ENCODE peak calls at places on chromosomes 7 and 10, in four cellular contexts. L is GM12891, W is GM12878, Z is K562. G is an unnamed sample.

GRCh38 chr10:104255244-104255981 is 721 bp downstream of the GSTO1 start:
- DNase-seq in L (no peak), W (no peak), Z (no peak), G (peak)

GRCh38 chr10:32713560-32713959 is 244.5 kb downstream of the ITGB1 start:
- DNase-seq in L (no peak), W (no peak), Z (no peak), G (no peak)

GRCh38 chr10:8183241-8183704 is 128.8 kb downstream of the GATA3 start:
- DNase-seq in L (no peak), W (peak), Z (no peak), G (peak)

GRCh38 chr10:43863270-43863669 is 214.6 kb upstream of the ZNF32 start:
- DNase-seq in L (no peak), W (no peak), Z (no peak), G (no peak)

GRCh38 chr7:90384433-90384832 is 18.8 kb upstream of the CLDN12 start:
- DNase-seq in L (no peak), W (no peak), Z (no peak), G (no peak)

GRCh38 chr7:26583094-26583493 is 281.3 kb downstream of the SKAP2 start:
- DNase-seq in L (no peak), W (no peak), Z (no peak), G (no peak)

GRCh38 chr10:15361131-15361530 is 10.0 kb downstream of the FAM171A1 start:
- DNase-seq in L (no peak), W (no peak), Z (no peak), G (no peak)

GRCh38 chr10:132533571-132534260 is 3.9 kb upstream of the INPP5A start:
- DNase-seq in L (no peak), W (no peak), Z (no peak), G (no peak)

GRCh38 chr7:93992423-93993110 is 11.6 kb downstream of the BET1 start:
- DNase-seq in L (no peak), W (no peak), Z (no peak), G (no peak)

GRCh38 chr7:19621740-19622139 is 87.1 kb downstream of the POLR1F start:
- DNase-seq in L (no peak), W (no peak), Z (no peak), G (no peak)

GRCh38 chr7:142196066-142196840 is 61.6 kb downstream of the PRSS58 start:
- DNase-seq in L (no peak), W (no peak), Z (no peak), G (no peak)

GRCh38 chr10:121355161-121355560 is 243.1 kb downstream of the FGFR2 start:
- DNase-seq in L (no peak), W (no peak), Z (no peak), G (no peak)

GRCh38 chr7:5423272-5423843 is at the start of gene TNRC18:
- DNase-seq in L (no peak), W (no peak), Z (peak), G (peak)

GRCh38 chr10:104577171-104577570 is 63.9 kb upstream of the SORCS3 start:
- DNase-seq in L (no peak), W (no peak), Z (no peak), G (no peak)

GRCh38 chr7:127758105-127758504 is 106.1 kb downstream of the SND1 start:
- DNase-seq in L (no peak), W (no peak), Z (no peak), G (no peak)

GRCh38 chr10:97851341-97852001 is 1.8 kb downstream of the GOLGA7B start:
- DNase-seq in L (no peak), W (no peak), Z (no peak), G (no peak)

GRCh38 chr10:112763916-112764520 is 186.0 kb upstream of the TCF7L2 start:
- DNase-seq in L (no peak), W (no peak), Z (no peak), G (no peak)

GRCh38 chr7:76343294-76343930 is 15.4 kb downstream of the YWHAG start:
- DNase-seq in L (no peak), W (no peak), Z (no peak), G (no peak)

GRCh38 chr7:816751-817671 is 15.3 kb upstream of the SUN1 start:
- DNase-seq in L (no peak), W (no peak), Z (peak), G (no peak)

GRCh38 chr7:2757904-2758672 is 70.1 kb downstream of the AMZ1 start:
- DNase-seq in L (no peak), W (peak), Z (peak), G (peak)

GRCh38 chr10:26217396-26218105 is 977 bp downstream of the GAD2 start:
- DNase-seq in L (peak), W (no peak), Z (no peak), G (no peak)

GRCh38 chr7:923108-924041 is 31.1 kb downstream of the ADAP1 start:
- DNase-seq in L (peak), W (peak), Z (peak), G (peak)

GRCh38 chr7:66333443-66333842 is 128.3 kb downstream of the TPST1 start:
- DNase-seq in L (no peak), W (no peak), Z (no peak), G (no peak)

GRCh38 chr10:29471483-29471859 is 163.3 kb downstream of the SVIL start:
- DNase-seq in L (no peak), W (no peak), Z (no peak), G (no peak)

GRCh38 chr10:112510384-112510783 is 63.4 kb downstream of the VTI1A start:
- DNase-seq in L (no peak), W (no peak), Z (no peak), G (no peak)

GRCh38 chr10:34637419-34637911 is 177.6 kb downstream of the PARD3 start:
- DNase-seq in L (peak), W (peak), Z (peak), G (peak)

GRCh38 chr10:133190225-133190624 is 30.2 kb downstream of the KNDC1 start:
- DNase-seq in L (no peak), W (no peak), Z (no peak), G (no peak)

GRCh38 chr10:29256019-29256418 is 32.9 kb upstream of the LYZL1 start:
- DNase-seq in L (no peak), W (no peak), Z (no peak), G (no peak)

GRCh38 chr10:34647157-34647556 is 167.9 kb downstream of the PARD3 start:
- DNase-seq in L (no peak), W (no peak), Z (no peak), G (no peak)

GRCh38 chr7:23418046-23418445 is 52.2 kb downstream of the IGF2BP3 start:
- DNase-seq in L (no peak), W (no peak), Z (no peak), G (no peak)

GRCh38 chr7:154373951-154374350 is 321.8 kb downstream of the DPP6 start:
- DNase-seq in L (no peak), W (no peak), Z (no peak), G (no peak)

GRCh38 chr7:157192861-157193260 is 54.1 kb downstream of the UBE3C start:
- DNase-seq in L (no peak), W (no peak), Z (no peak), G (no peak)

GRCh38 chr7:75762350-75762917 is 9.6 kb downstream of the CCL26 start:
- DNase-seq in L (peak), W (peak), Z (peak), G (no peak)

GRCh38 chr10:104128214-104128613 is 6.2 kb downstream of the SFR1 start:
- DNase-seq in L (no peak), W (no peak), Z (no peak), G (no peak)

GRCh38 chr7:18175801-18176450 is 148.3 kb upstream of the PRPS1L1 start:
- DNase-seq in L (no peak), W (no peak), Z (no peak), G (no peak)

GRCh38 chr7:127114739-127115265 is 137.9 kb downstream of the GRM8 start:
- DNase-seq in L (no peak), W (no peak), Z (no peak), G (no peak)

GRCh38 chr7:132518102-132518838 is 58.0 kb downstream of the PLXNA4 start:
- DNase-seq in L (peak), W (no peak), Z (peak), G (no peak)

GRCh38 chr7:116316838-116317612 is 106.7 kb downstream of the TES start:
- DNase-seq in L (no peak), W (peak), Z (no peak), G (no peak)

GRCh38 chr7:106047146-106047545 is 65.0 kb downstream of the SYPL1 start:
- DNase-seq in L (no peak), W (no peak), Z (no peak), G (no peak)

GRCh38 chr7:110922906-110923305 is 168.0 kb upstream of the LRRN3 start:
- DNase-seq in L (no peak), W (no peak), Z (no peak), G (no peak)

GRCh38 chr7:110918949-110919548 is 171.9 kb upstream of the LRRN3 start:
- DNase-seq in L (no peak), W (peak), Z (no peak), G (no peak)

DNA sequence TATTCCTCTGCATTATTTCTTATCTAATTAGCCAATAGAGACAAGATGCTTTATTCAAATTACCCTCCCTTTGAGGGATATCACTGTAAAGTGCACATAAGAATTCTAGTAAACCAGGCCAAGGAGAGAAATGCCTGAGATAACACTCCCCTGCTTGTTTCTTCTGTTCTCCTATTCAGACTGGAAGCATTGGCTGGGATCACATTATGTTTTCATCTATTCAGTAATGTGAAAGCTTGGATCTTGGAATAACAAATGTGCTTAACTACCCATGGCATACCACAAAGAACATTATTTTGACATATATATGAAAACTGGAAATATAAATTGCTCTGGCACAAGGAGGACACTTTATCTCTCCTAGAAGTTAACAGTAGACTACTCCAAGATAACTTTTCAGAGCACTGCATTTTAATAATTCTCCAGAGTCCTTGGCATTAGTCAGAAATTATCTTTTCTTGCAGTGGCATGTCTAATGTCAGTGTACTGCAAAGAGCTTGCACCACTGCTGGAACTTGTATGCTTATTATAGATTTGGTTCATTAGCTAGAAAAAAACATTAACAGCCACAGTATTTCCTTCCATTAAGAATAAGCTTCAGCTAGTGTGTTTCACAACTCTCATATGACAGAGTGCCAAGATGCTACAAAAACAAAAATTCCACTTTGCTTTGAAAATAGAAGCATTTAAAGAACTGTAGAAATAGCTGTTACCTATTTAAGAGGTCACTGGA is 169.3 kb upstream of the LRRN3 start:
- DNase-seq in L (no peak), W (no peak), Z (no peak), G (no peak)
- TF ChIP-seq SPI1 in L (no peak), W (no peak), Z (no peak), G (no peak)

GRCh38 chr7:103341466-103341865 is 3.1 kb downstream of the DNAJC2 start:
- DNase-seq in L (no peak), W (no peak), Z (no peak), G (no peak)

GRCh38 chr7:103338864-103339263 is 5.7 kb downstream of the DNAJC2 start:
- DNase-seq in L (no peak), W (no peak), Z (no peak), G (no peak)

DNA sequence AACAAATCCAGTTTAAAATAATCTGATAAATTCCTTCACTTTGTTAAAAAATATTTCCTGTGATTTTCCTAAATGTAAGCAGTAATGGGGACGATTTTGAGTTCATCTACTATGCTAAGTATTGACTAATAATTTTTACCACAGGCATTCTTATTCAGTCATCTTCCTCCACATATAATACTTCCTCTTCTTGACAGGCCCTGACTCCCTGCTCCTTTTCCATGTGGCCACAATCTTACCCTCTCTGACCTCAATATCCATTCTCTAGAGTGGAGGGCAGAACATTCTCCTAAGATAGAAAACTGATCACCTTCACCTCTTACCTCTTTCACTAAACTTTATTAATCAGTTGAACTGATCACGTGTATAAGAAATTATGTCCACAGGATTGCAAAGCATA is 7.8 kb downstream of the DNAJC2 start:
- DNase-seq in L (no peak), W (no peak), Z (no peak), G (peak)
- TF ChIP-seq SPI1 in L (no peak), W (no peak), Z (no peak), G (no peak)

GRCh38 chr10:660413-660979 is 29.0 kb downstream of the DIP2C start:
- DNase-seq in L (no peak), W (no peak), Z (no peak), G (no peak)

GRCh38 chr10:662686-663465 is 26.6 kb downstream of the DIP2C start:
- DNase-seq in L (no peak), W (no peak), Z (no peak), G (no peak)

GRCh38 chr10:663466-663751 is 26.1 kb downstream of the DIP2C start:
- DNase-seq in L (no peak), W (no peak), Z (no peak), G (no peak)

GRCh38 chr10:660980-661890 is 28.2 kb downstream of the DIP2C start:
- DNase-seq in L (no peak), W (no peak), Z (no peak), G (no peak)

DNA sequence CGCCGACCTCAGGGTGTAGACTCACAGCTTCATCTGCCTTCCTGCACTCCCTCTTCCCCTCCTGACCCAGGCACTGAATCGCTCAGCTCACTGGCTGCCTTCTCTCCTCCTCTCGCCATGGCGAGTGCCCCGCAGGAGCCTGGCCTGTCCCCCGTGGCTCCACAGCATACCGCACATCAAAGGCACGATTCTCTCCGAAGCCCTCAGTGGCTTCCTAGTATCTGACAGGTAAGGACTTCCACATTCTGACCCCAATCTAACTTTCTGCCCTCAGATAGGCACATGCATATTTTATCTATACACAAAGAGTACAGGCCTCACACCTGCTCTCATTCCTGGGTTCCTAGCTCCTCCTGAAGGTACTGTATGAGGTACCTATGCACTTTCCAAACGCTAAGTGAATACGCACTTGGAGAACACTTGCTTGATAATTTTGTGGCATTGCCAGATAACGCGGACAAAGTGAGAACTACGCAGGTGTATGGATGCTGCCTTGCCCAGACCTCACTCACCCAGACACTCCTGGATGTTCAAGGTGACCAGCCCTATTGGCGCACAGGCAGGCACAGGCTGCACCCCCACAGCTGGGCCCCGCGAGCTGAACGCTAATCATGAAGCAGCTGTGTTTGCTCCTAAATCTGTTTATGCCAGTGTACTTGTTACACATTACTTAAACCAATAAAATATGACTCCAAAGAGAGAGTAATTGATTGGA is 27.4 kb downstream of the DIP2C start:
- DNase-seq in L (no peak), W (no peak), Z (no peak), G (no peak)
- TF ChIP-seq SPI1 in L (no peak), W (no peak), Z (no peak), G (no peak)

GRCh38 chr10:18523858-18524257 is 127.5 kb downstream of the NSUN6 start:
- DNase-seq in L (no peak), W (no peak), Z (no peak), G (no peak)

GRCh38 chr10:18527692-18528091 is 123.7 kb downstream of the NSUN6 start:
- DNase-seq in L (no peak), W (no peak), Z (no peak), G (no peak)

GRCh38 chr10:18528292-18528691 is 123.1 kb downstream of the NSUN6 start:
- DNase-seq in L (no peak), W (no peak), Z (no peak), G (no peak)

GRCh38 chr10:18523025-18523424 is 128.4 kb downstream of the NSUN6 start:
- DNase-seq in L (no peak), W (no peak), Z (no peak), G (no peak)
- TF ChIP-seq SPI1 in L (no peak), W (no peak), Z (no peak), G (no peak)

GRCh38 chr10:62056660-62057059 is 155.2 kb downstream of the ARID5B start:
- DNase-seq in L (no peak), W (no peak), Z (no peak), G (no peak)
- TF ChIP-seq SPI1 in L (no peak), W (no peak), Z (no peak), G (no peak)

G was measured in HL-60.